ENCODE peak calls at places on chromosomes 6 and 20, in five cellular contexts. K, S, O, L and M are unnamed samples.

GRCh38 chr6:130223508-130223907 is 757 bp upstream of the SAMD3 start:
- DNase-seq in K (peak), L (peak), O (no peak), S (no peak), M (no peak)

GRCh38 chr6:124069230-124069815 is 265.7 kb downstream of the NKAIN2 start:
- DNase-seq in L (no peak), O (no peak), K (no peak), S (no peak), M (no peak)

GRCh38 chr20:53623454-53624206 is 30.0 kb upstream of the ZNF217 start:
- DNase-seq in L (no peak), O (peak), S (peak), K (no peak), M (peak)

GRCh38 chr6:55617272-55617671 is 38.3 kb upstream of the HMGCLL1 start:
- DNase-seq in S (peak), L (no peak), O (peak), K (no peak), M (peak)

GRCh38 chr6:124536157-124536556 is 426.1 kb upstream of the RNF217 start:
- DNase-seq in K (no peak), L (no peak), O (no peak), S (no peak), M (no peak)

GRCh38 chr6:30325873-30326445 is 768 bp upstream of the TRIM39 start:
- DNase-seq in K (peak), O (no peak), L (no peak), S (no peak), M (no peak)

GRCh38 chr20:46084805-46085792 is 4.7 kb downstream of the NCOA5 start:
- DNase-seq in S (peak), L (no peak), K (no peak), O (no peak), M (no peak)

GRCh38 chr6:34298941-34299340 is 50.1 kb upstream of the SMIM29 start:
- DNase-seq in K (no peak), S (no peak), O (no peak), L (no peak), M (no peak)

GRCh38 chr6:168851460-168852103 is 402.1 kb downstream of the THBS2 start:
- DNase-seq in O (no peak), L (no peak), K (no peak), S (peak), M (no peak)

GRCh38 chr20:58606184-58606583 is 44.9 kb upstream of the STX16 start:
- DNase-seq in K (no peak), S (no peak), L (no peak), O (no peak), M (no peak)

GRCh38 chr6:29841030-29841429 is 13.4 kb downstream of the HLA-G start:
- DNase-seq in L (no peak), O (no peak), K (no peak), S (no peak), M (no peak)

GRCh38 chr6:128807577-128807976 is 75.4 kb upstream of the LAMA2 start:
- DNase-seq in S (peak), K (no peak), L (no peak), O (no peak), M (no peak)

GRCh38 chr20:63521602-63522001 is 1.0 kb downstream of the PPDPF start:
- DNase-seq in L (no peak), S (peak), K (peak), O (no peak), M (no peak)

GRCh38 chr20:17059465-17059864 is 167.4 kb upstream of the PCSK2 start:
- DNase-seq in S (no peak), K (no peak), O (no peak), L (no peak), M (no peak)

GRCh38 chr6:139940741-139941712 is 566.6 kb upstream of the CITED2 start:
- DNase-seq in L (no peak), K (no peak), O (no peak), S (peak), M (no peak)

GRCh38 chr6:101527467-101527866 is 134.0 kb downstream of the GRIK2 start:
- DNase-seq in O (no peak), L (no peak), K (no peak), S (no peak), M (no peak)